ENCODE peak calls at places on chromosomes 6 and 20, in ten cellular contexts. L, H, X, C, F, D, N, Y, J and I are unnamed samples.

GRCh38 chr6:19327246-19327645 is 509.9 kb upstream of the ID4 start:
- DNase-seq in F (peak), H (no peak), C (peak), N (no peak), X (peak), D (no peak), Y (no peak), L (no peak), J (peak), I (no peak)

GRCh38 chr20:5569021-5569420 is 181.2 kb upstream of the SHLD1 start:
- DNase-seq in C (peak), Y (peak), D (no peak), H (no peak), N (no peak), X (peak), J (peak), F (peak), L (peak), I (peak)

GRCh38 chr20:58994390-58995159 is 12.5 kb downstream of the CTSZ start:
- DNase-seq in X (no peak), Y (no peak), J (no peak), N (no peak), C (no peak), F (no peak), L (no peak), H (no peak), D (no peak), I (no peak)

GRCh38 chr20:36167826-36168634 is 13.5 kb downstream of the EPB41L1 start:
- DNase-seq in N (no peak), L (no peak), H (no peak), C (peak), F (peak), X (peak), J (no peak), Y (peak), D (no peak), I (no peak)

GRCh38 chr6:137872071-137872470 is 5.0 kb downstream of the TNFAIP3 start:
- DNase-seq in D (no peak), C (peak), N (no peak), Y (peak), H (no peak), X (peak), L (no peak), J (no peak), F (peak), I (no peak)

GRCh38 chr20:34365765-34366213 is 2.7 kb downstream of the ITCH start:
- DNase-seq in D (no peak), F (no peak), J (peak), Y (no peak), N (no peak), C (no peak), L (no peak), H (no peak), X (no peak), I (no peak)

GRCh38 chr6:159919011-159919511 is 28.3 kb downstream of the MAS1 start:
- DNase-seq in F (no peak), N (no peak), X (no peak), J (no peak), L (no peak), D (no peak), Y (peak), H (no peak), C (peak), I (no peak)

GRCh38 chr6:113205563-113205962 is 651.6 kb upstream of the MARCKS start:
- DNase-seq in Y (no peak), L (no peak), F (no peak), C (no peak), H (no peak), J (peak), N (no peak), X (no peak), D (no peak), I (no peak)

GRCh38 chr20:1900321-1900791 is 5.1 kb downstream of the SIRPA start:
- DNase-seq in X (peak), H (peak), Y (peak), C (peak), N (no peak), F (peak), J (peak), D (peak), L (peak), I (peak)

GRCh38 chr20:17895641-17896246 is 72.8 kb downstream of the SNX5 start:
- DNase-seq in L (no peak), H (peak), D (peak), X (peak), N (peak), J (no peak), Y (peak), F (peak), C (peak), I (peak)

GRCh38 chr6:16135078-16135477 is 6.2 kb downstream of the MYLIP start:
- DNase-seq in H (no peak), J (peak), Y (peak), X (peak), L (no peak), N (no peak), F (no peak), C (no peak), D (no peak), I (no peak)

GRCh38 chr6:16137451-16137801 is 8.5 kb downstream of the MYLIP start:
- DNase-seq in Y (no peak), D (no peak), J (no peak), X (no peak), F (no peak), L (no peak), C (no peak), N (no peak), H (no peak), I (no peak)

GRCh38 chr6:16134430-16134829 is 5.5 kb downstream of the MYLIP start:
- DNase-seq in C (no peak), L (no peak), H (no peak), J (no peak), N (no peak), X (no peak), D (no peak), Y (no peak), F (no peak), I (no peak)

GRCh38 chr6:16136086-16136485 is 7.2 kb downstream of the MYLIP start:
- DNase-seq in N (no peak), J (no peak), D (no peak), H (no peak), X (no peak), C (no peak), F (no peak), L (no peak), Y (no peak), I (no peak)

GRCh38 chr6:16136536-16137450 is 7.9 kb downstream of the MYLIP start:
- DNase-seq in Y (peak), X (peak), D (no peak), F (peak), C (peak), J (no peak), H (no peak), L (no peak), N (no peak), I (no peak)
- H3K4me3 ChIP-seq in Y (no peak), X (no peak), D (no peak), F (no peak), C (no peak), J (no peak), H (no peak), L (no peak), N (peak), I (peak)

GRCh38 chr6:89161326-89162046 is 15.6 kb downstream of the PM20D2 start:
- DNase-seq in L (no peak), C (no peak), Y (peak), F (no peak), D (peak), N (no peak), X (no peak), H (no peak), J (peak), I (no peak)
- H3K4me3 ChIP-seq in L (no peak), C (no peak), Y (no peak), F (no peak), D (no peak), N (no peak), X (no peak), H (no peak), J (no peak), I (no peak)

DNA sequence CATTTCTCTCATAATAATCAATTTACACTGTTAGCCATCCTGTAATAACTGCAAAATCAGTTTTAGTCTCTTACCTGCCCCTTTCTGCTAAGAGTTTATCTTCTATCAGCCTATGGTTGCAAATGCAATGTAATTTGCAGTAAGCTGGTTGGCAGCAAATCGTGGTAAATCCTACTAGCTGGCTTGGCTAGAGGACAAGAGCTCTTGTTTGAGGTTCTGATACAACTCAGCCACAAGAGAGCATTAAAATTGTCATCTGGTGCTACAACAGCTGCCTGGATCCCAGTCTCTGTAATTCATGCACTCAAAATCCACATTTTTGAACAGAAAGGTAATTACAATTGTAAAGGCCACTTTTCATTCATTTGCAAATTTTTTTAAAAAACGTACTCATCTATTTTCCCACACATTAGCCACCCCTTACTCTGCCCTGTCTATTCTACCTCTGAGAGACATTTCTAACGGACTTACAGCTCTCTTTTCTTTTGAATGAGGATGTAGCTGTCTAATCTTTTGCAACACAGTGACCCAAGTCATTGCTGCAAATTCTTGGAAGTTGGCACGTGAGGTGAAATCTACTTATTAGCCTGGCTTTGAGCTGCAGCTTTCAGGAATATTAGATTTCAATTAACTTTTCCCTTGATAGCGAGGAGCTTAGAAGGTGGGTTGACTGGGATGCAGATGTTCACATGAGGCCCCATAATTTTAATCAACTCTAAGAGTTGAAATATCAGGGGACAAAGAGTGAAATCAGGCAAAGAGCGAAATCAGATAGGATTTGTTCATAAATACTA is 53.9 kb upstream of the FAM184A start:
- DNase-seq in D (no peak), L (no peak), X (peak), N (no peak), C (no peak), Y (peak), H (no peak), F (no peak), J (no peak), I (no peak)
- H3K4me3 ChIP-seq in D (no peak), L (no peak), X (no peak), N (no peak), C (no peak), Y (no peak), H (no peak), F (no peak), J (no peak), I (no peak)

GRCh38 chr20:44701116-44701865 is 13.9 kb upstream of the CCN5 start:
- DNase-seq in C (no peak), F (no peak), N (no peak), H (no peak), J (peak), D (peak), Y (peak), X (peak), L (no peak), I (no peak)

GRCh38 chr20:44696315-44696714 is 18.9 kb upstream of the CCN5 start:
- DNase-seq in X (no peak), H (peak), Y (no peak), J (peak), C (no peak), F (no peak), D (peak), N (no peak), L (no peak), I (no peak)

GRCh38 chr20:44695295-44696230 is 19.6 kb upstream of the CCN5 start:
- DNase-seq in N (no peak), X (peak), Y (peak), C (no peak), L (no peak), F (no peak), H (no peak), D (peak), J (no peak), I (no peak)

GRCh38 chr20:44700306-44700705 is 14.9 kb upstream of the CCN5 start:
- DNase-seq in Y (no peak), D (peak), C (no peak), X (no peak), F (no peak), L (no peak), N (no peak), J (no peak), H (no peak), I (no peak)

DNA sequence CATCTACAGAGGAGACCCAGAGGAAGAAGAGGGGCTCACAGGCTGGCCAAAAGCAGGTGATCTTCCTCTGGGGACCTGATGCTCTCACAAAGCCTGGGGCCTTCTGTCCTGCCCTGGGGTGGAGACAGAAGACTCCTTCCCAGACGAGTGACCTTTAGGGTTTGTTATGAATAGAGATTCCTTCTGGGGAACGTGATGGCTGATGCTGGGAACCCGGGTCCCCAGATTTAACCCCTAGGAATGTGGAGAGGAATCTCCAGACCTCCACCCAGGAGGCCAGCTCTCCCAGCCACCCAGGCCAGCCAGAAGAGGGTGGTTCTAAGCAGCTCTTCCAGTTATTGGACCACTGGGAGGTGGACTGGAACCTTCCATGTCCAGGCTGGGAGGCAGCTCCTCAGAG is 16.8 kb upstream of the CCN5 start:
- DNase-seq in F (no peak), X (no peak), H (peak), C (no peak), N (no peak), L (no peak), D (peak), J (no peak), Y (no peak), I (no peak)
- H3K4me3 ChIP-seq in F (no peak), X (no peak), H (no peak), C (no peak), N (no peak), L (no peak), D (no peak), J (no peak), Y (no peak), I (no peak)

DNA sequence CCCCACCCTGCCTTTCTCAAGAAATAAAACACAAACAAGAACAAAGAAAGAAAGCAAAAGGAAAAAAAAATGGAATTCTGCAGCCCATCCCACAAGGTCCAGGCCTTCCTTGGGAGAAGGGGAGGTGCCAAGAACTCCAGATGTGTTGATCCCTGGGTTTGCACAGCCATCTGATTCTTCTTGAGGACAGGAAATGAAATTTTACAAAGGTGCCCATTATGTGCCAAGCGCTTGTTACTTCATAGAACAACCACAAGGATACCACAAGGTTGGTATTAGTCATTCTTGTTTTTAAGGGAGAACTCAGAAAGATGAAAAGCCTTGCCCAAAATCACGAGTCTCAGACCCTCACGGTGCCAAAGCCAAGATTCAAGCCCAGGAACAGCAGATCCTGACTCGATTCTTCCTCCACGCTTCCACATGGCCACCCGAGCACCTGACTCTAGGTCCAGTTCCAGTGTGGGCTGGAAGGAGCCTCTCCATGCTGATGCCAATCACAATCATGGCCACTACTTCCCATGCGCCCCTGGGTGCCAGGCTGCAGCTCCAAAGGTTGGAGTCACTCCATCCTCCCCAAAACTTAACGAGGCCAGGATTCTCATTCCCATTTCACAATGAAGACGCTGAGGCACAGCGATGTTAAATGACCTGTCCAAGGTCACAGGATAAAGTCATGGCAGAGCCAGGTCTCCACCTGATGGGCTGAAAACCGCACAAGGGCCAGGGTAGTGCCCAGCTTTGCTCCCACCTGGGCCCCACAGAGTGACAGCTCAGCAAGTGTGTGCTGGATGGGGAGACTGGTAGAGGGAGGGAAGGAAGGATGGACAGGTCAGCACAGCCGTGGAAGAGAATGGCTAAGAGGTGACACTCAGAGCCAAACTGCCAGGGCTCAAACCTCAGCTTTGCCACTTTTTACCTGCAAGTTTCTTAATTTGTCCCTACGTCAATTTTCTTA is 66.7 kb upstream of the TOP1 start:
- DNase-seq in X (peak), C (peak), H (no peak), L (no peak), F (peak), Y (peak), D (no peak), N (no peak), J (no peak), I (no peak)
- H3K4me3 ChIP-seq in X (no peak), C (no peak), H (no peak), L (no peak), F (no peak), Y (no peak), D (no peak), N (no peak), J (no peak), I (no peak)

GRCh38 chr6:43493230-43493629 is 15.9 kb downstream of the TJAP1 start:
- DNase-seq in F (no peak), C (no peak), H (no peak), L (no peak), Y (no peak), D (peak), X (no peak), J (no peak), N (no peak), I (no peak)

GRCh38 chr6:43493833-43494232 is 16.3 kb downstream of the LRRC73 start:
- DNase-seq in H (no peak), F (peak), Y (no peak), C (peak), J (no peak), D (no peak), X (no peak), L (no peak), N (no peak), I (no peak)

GRCh38 chr6:43490523-43490939 is 13.2 kb downstream of the TJAP1 start:
- DNase-seq in Y (no peak), L (no peak), X (no peak), D (peak), H (no peak), F (no peak), J (no peak), C (no peak), N (no peak), I (no peak)

GRCh38 chr6:43492673-43493072 is 15.3 kb downstream of the TJAP1 start:
- DNase-seq in F (no peak), C (no peak), N (no peak), L (no peak), Y (no peak), H (no peak), J (no peak), X (peak), D (peak), I (no peak)

DNA sequence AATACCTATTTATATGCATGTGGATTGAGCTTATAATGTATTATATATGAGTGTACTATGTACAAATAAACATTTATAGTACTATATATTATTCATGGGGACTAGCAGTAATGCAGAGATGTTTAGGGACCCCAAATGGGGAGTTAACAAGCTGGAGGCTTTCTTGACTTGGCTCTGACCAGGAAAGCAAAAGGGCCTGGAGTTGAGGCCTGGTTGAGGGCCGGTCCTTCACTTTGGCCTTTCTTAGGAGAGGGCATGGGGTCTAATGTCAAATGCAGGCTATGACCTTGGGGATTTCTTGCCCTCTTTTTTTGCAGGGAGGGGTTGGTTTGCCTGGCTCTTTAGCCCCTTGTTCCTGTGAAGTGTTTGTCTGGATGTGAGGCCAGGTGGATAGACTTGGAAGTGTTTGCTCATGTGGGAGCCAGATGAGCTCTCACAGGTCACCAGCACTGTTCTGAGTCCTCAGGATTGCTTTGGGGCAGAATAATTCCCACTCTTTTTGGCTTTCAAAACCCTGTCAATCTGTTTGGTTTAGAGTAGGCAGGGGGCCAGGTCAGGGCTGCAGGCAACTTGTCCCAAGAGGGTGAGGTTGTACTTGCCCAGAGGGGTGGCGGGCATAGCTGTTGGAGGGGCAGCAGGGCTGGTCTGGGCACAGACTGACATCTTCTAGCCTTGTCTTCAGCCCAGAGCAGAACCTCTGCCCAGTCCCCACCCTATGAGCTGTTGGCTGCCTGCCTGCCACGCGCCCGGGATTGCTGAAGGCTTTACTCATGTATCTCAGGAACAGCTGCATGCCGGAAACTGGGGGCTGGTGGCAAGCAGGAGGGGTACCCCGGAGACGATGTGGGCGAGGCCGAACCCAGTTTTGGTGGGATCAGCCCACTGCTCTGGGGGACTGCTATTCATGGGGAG is 14.6 kb downstream of the TJAP1 start:
- DNase-seq in D (peak), H (peak), X (peak), N (peak), C (peak), J (no peak), Y (peak), L (no peak), F (peak), I (peak)
- H3K4me3 ChIP-seq in D (no peak), H (no peak), X (peak), N (no peak), C (no peak), J (no peak), Y (no peak), L (no peak), F (no peak), I (no peak)